ENCODE peak calls at places on chromosomes 5 and 9, in six cellular contexts. X is nephron progenitor cell; C is stimulated activated naive CD4-positive, alpha-beta T cell; M is tibial artery; J is AG08396; Q is stimulated activated CD4-positive, alpha-beta T cell treated with anti-CD3 and anti-CD28 coated beads, Interleukin-1b, Interleukin-23, amount 100 ng/mL, for 1 hour. S is an unnamed sample.

GRCh38 chr9:106075991-106076390 is 381.6 kb downstream of the TMEM38B start:
- DNase-seq in X (no peak), C (no peak), M (no peak), J (no peak), Q (no peak), S (no peak)

GRCh38 chr9:114263853-114264510 is 58.9 kb upstream of the ORM1 start:
- DNase-seq in X (peak), C (no peak), M (no peak), J (no peak), Q (no peak), S (no peak)

GRCh38 chr9:3528466-3528865 is 2.7 kb upstream of the RFX3 start:
- DNase-seq in X (no peak), C (peak), M (no peak), J (no peak), Q (peak), S (peak)

GRCh38 chr5:40074801-40075200 is 604.9 kb upstream of the PTGER4 start:
- DNase-seq in X (no peak), C (no peak), M (no peak), J (no peak), Q (no peak), S (no peak)

GRCh38 chr5:78738693-78739300 is 90.2 kb upstream of the LHFPL2 start:
- DNase-seq in X (no peak), C (no peak), M (no peak), J (no peak), Q (no peak), S (no peak)

GRCh38 chr5:153767221-153768218 is 271.2 kb downstream of the FAM114A2 start:
- DNase-seq in X (no peak), C (no peak), M (no peak), J (no peak), Q (no peak), S (no peak)

GRCh38 chr9:126127591-126127990 is 199.0 kb upstream of the MVB12B start:
- DNase-seq in X (no peak), C (no peak), M (no peak), J (peak), Q (no peak), S (no peak)

GRCh38 chr9:121735065-121735791 is 83.8 kb downstream of the DAB2IP start:
- DNase-seq in X (peak), C (no peak), M (no peak), J (peak), Q (no peak), S (no peak)

GRCh38 chr5:73204733-73205132 is 31.7 kb downstream of the TMEM174 start:
- DNase-seq in X (no peak), C (no peak), M (no peak), J (no peak), Q (no peak), S (no peak)

GRCh38 chr9:20382460-20383071 is 239.7 kb downstream of the MLLT3 start:
- DNase-seq in X (no peak), C (no peak), M (no peak), J (peak), Q (no peak), S (no peak)

GRCh38 chr5:177476531-177477233 is 3.2 kb upstream of the DBN1 start:
- DNase-seq in X (no peak), C (no peak), M (peak), J (peak), Q (no peak), S (no peak)

GRCh38 chr9:81145331-81145963 is 543.9 kb downstream of the TLE1 start:
- DNase-seq in X (no peak), C (no peak), M (no peak), J (no peak), Q (no peak), S (no peak)

GRCh38 chr5:154740483-154740882 is 14.7 kb upstream of the LARP1 start:
- DNase-seq in X (no peak), C (no peak), M (peak), J (peak), Q (no peak), S (no peak)

GRCh38 chr5:310941-311434 is 10.5 kb upstream of the AHRR start:
- DNase-seq in X (no peak), C (no peak), M (no peak), J (no peak), Q (no peak), S (no peak)

GRCh38 chr9:112917027-112917986 is 26.6 kb upstream of the SLC46A2 start:
- DNase-seq in X (no peak), C (no peak), M (no peak), J (no peak), Q (no peak), S (no peak)

GRCh38 chr9:36632892-36633291 is 60.2 kb downstream of the MELK start:
- DNase-seq in X (no peak), C (no peak), M (no peak), J (peak), Q (no peak), S (no peak)

GRCh38 chr5:80707645-80708044 is 52.9 kb upstream of the DHFR start:
- DNase-seq in X (no peak), C (no peak), M (no peak), J (peak), Q (no peak), S (no peak)

GRCh38 chr5:79055017-79055416 is 14.5 kb downstream of the DMGDH start:
- DNase-seq in X (no peak), C (no peak), M (no peak), J (no peak), Q (no peak), S (no peak)

GRCh38 chr5:1727571-1727970 is 72.1 kb downstream of the MRPL36 start:
- DNase-seq in X (no peak), C (no peak), M (peak), J (no peak), Q (no peak), S (no peak)

GRCh38 chr5:43839218-43839617 is 236.2 kb downstream of the NNT start:
- DNase-seq in X (no peak), C (no peak), M (no peak), J (peak), Q (no peak), S (no peak)

GRCh38 chr9:36787709-36788108 is 215.0 kb downstream of the MELK start:
- DNase-seq in X (no peak), C (no peak), M (no peak), J (no peak), Q (no peak), S (no peak)

GRCh38 chr9:113057193-113057592 is 669 bp upstream of the ZFP37 start:
- DNase-seq in X (no peak), C (no peak), M (no peak), J (peak), Q (no peak), S (no peak)

GRCh38 chr5:134944630-134945029 is 23.1 kb upstream of the CATSPER3 start:
- DNase-seq in X (no peak), C (no peak), M (no peak), J (no peak), Q (no peak), S (no peak)

GRCh38 chr5:77167695-77168111 is 42.8 kb upstream of the PDE8B start:
- DNase-seq in X (no peak), C (no peak), M (no peak), J (peak), Q (no peak), S (no peak)

GRCh38 chr5:44942524-44943001 is 133.8 kb downstream of the MRPS30 start:
- DNase-seq in X (no peak), C (no peak), M (no peak), J (no peak), Q (no peak), S (no peak)

GRCh38 chr9:35962126-35962906 is 4.4 kb upstream of the OR2S2 start:
- DNase-seq in X (no peak), C (no peak), M (no peak), J (peak), Q (no peak), S (no peak)

GRCh38 chr5:97009212-97009898 is 73.5 kb downstream of the LNPEP start:
- DNase-seq in X (no peak), C (peak), M (no peak), J (no peak), Q (no peak), S (peak)

GRCh38 chr9:83544002-83544698 is 5.9 kb upstream of the FRMD3 start:
- DNase-seq in X (peak), C (no peak), M (no peak), J (peak), Q (no peak), S (no peak)